ENCODE peak calls at places on chromosomes 6 and 20, in nine cellular contexts. One of them, this sample, is unnamed.

GRCh38 chr20:21503345-21503744 is 10.5 kb downstream of the NKX2-2 start:
- DNase-seq in osteoblast: peak; percentile 96
- DNase-seq in tibial artery: no peak
- DNase-seq in effector memory CD4-positive, alpha-beta T cell: no peak
- DNase-seq in naive thymus-derived CD4-positive, alpha-beta T cell: no peak
- DNase-seq in GM23248: peak; percentile 60
- DNase-seq in OCI-LY7: peak; percentile 8
- DNase-seq in coronary artery: peak; percentile 47
- DNase-seq in endodermal cell: no peak
- DNase-seq in this sample: no peak

GRCh38 chr6:109321752-109322151 is 60.5 kb downstream of the CD164 start:
- DNase-seq in coronary artery: no peak
- DNase-seq in effector memory CD4-positive, alpha-beta T cell: no peak
- DNase-seq in osteoblast: no peak
- DNase-seq in endodermal cell: no peak
- DNase-seq in OCI-LY7: no peak
- DNase-seq in GM23248: no peak
- DNase-seq in naive thymus-derived CD4-positive, alpha-beta T cell: no peak
- DNase-seq in tibial artery: no peak
- DNase-seq in this sample: no peak

GRCh38 chr6:30060982-30061765 is at the start of gene POLR1H:
- DNase-seq in naive thymus-derived CD4-positive, alpha-beta T cell: peak; percentile 84
- DNase-seq in tibial artery: peak; percentile 92
- DNase-seq in OCI-LY7: peak; percentile 96
- DNase-seq in effector memory CD4-positive, alpha-beta T cell: peak; percentile 81
- DNase-seq in GM23248: peak; percentile 99
- DNase-seq in osteoblast: peak; percentile 93
- DNase-seq in coronary artery: peak; percentile 95
- DNase-seq in endodermal cell: peak; percentile 97
- DNase-seq in this sample: peak; percentile 93

GRCh38 chr20:37325206-37325605 is 20.7 kb upstream of the SRC start:
- DNase-seq in endodermal cell: no peak
- DNase-seq in naive thymus-derived CD4-positive, alpha-beta T cell: no peak
- DNase-seq in osteoblast: no peak
- DNase-seq in GM23248: no peak
- DNase-seq in OCI-LY7: no peak
- DNase-seq in tibial artery: no peak
- DNase-seq in coronary artery: no peak
- DNase-seq in effector memory CD4-positive, alpha-beta T cell: no peak
- DNase-seq in this sample: no peak

GRCh38 chr6:144953552-144954240 is 668.6 kb downstream of the UTRN start:
- DNase-seq in osteoblast: peak; percentile 75
- DNase-seq in naive thymus-derived CD4-positive, alpha-beta T cell: no peak
- DNase-seq in effector memory CD4-positive, alpha-beta T cell: no peak
- DNase-seq in tibial artery: no peak
- DNase-seq in GM23248: peak; percentile 82
- DNase-seq in coronary artery: no peak
- DNase-seq in OCI-LY7: no peak
- DNase-seq in endodermal cell: no peak
- DNase-seq in this sample: no peak

GRCh38 chr6:134288538-134289203 is 29.2 kb downstream of the SGK1 start:
- DNase-seq in endodermal cell: no peak
- DNase-seq in tibial artery: no peak
- DNase-seq in OCI-LY7: no peak
- DNase-seq in GM23248: peak; percentile 93
- DNase-seq in coronary artery: no peak
- DNase-seq in naive thymus-derived CD4-positive, alpha-beta T cell: no peak
- DNase-seq in effector memory CD4-positive, alpha-beta T cell: no peak
- DNase-seq in osteoblast: peak; percentile 86
- DNase-seq in this sample: no peak

GRCh38 chr6:42137192-42137753 is 5.1 kb downstream of the C6orf132 start:
- DNase-seq in tibial artery: no peak
- DNase-seq in coronary artery: no peak
- DNase-seq in GM23248: no peak
- DNase-seq in osteoblast: peak; percentile 72
- DNase-seq in effector memory CD4-positive, alpha-beta T cell: no peak
- DNase-seq in OCI-LY7: no peak
- DNase-seq in endodermal cell: peak; percentile 87
- DNase-seq in naive thymus-derived CD4-positive, alpha-beta T cell: no peak
- DNase-seq in this sample: no peak

GRCh38 chr20:32062776-32063170 is 10.7 kb downstream of the HCK start:
- DNase-seq in osteoblast: no peak
- DNase-seq in naive thymus-derived CD4-positive, alpha-beta T cell: no peak
- DNase-seq in coronary artery: no peak
- DNase-seq in endodermal cell: no peak
- DNase-seq in OCI-LY7: no peak
- DNase-seq in GM23248: no peak
- DNase-seq in tibial artery: peak; percentile 72
- DNase-seq in effector memory CD4-positive, alpha-beta T cell: no peak
- DNase-seq in this sample: no peak

GRCh38 chr6:24906314-24906713 is 29.4 kb downstream of the RIPOR2 start:
- DNase-seq in coronary artery: no peak
- DNase-seq in osteoblast: no peak
- DNase-seq in naive thymus-derived CD4-positive, alpha-beta T cell: no peak
- DNase-seq in OCI-LY7: no peak
- DNase-seq in endodermal cell: no peak
- DNase-seq in effector memory CD4-positive, alpha-beta T cell: no peak
- DNase-seq in GM23248: no peak
- DNase-seq in tibial artery: no peak
- DNase-seq in this sample: no peak

GRCh38 chr20:13412806-13413445 is 191.9 kb downstream of the ISM1 start:
- DNase-seq in naive thymus-derived CD4-positive, alpha-beta T cell: no peak
- DNase-seq in osteoblast: no peak
- DNase-seq in endodermal cell: no peak
- DNase-seq in effector memory CD4-positive, alpha-beta T cell: no peak
- DNase-seq in coronary artery: no peak
- DNase-seq in tibial artery: no peak
- DNase-seq in GM23248: no peak
- DNase-seq in OCI-LY7: no peak
- DNase-seq in this sample: no peak

GRCh38 chr20:1273366-1273765 is 7.3 kb downstream of the SNPH start:
- DNase-seq in GM23248: no peak
- DNase-seq in endodermal cell: no peak
- DNase-seq in osteoblast: no peak
- DNase-seq in coronary artery: no peak
- DNase-seq in OCI-LY7: no peak
- DNase-seq in tibial artery: no peak
- DNase-seq in naive thymus-derived CD4-positive, alpha-beta T cell: no peak
- DNase-seq in effector memory CD4-positive, alpha-beta T cell: no peak
- DNase-seq in this sample: no peak

GRCh38 chr6:111171577-111172400 is 84.5 kb downstream of the SLC16A10 start:
- DNase-seq in naive thymus-derived CD4-positive, alpha-beta T cell: no peak
- DNase-seq in tibial artery: no peak
- DNase-seq in effector memory CD4-positive, alpha-beta T cell: no peak
- DNase-seq in GM23248: no peak
- DNase-seq in OCI-LY7: no peak
- DNase-seq in endodermal cell: no peak
- DNase-seq in osteoblast: no peak
- DNase-seq in coronary artery: no peak
- DNase-seq in this sample: no peak

GRCh38 chr20:63690001-63690897 is 6.2 kb upstream of the TNFRSF6B start:
- DNase-seq in OCI-LY7: no peak
- DNase-seq in coronary artery: peak; percentile 74
- DNase-seq in naive thymus-derived CD4-positive, alpha-beta T cell: no peak
- DNase-seq in effector memory CD4-positive, alpha-beta T cell: no peak
- DNase-seq in osteoblast: peak; percentile 76
- DNase-seq in GM23248: no peak
- DNase-seq in tibial artery: no peak
- DNase-seq in endodermal cell: no peak
- DNase-seq in this sample: no peak

GRCh38 chr6:83168556-83168955 is 24.5 kb downstream of the PGM3 start:
- DNase-seq in OCI-LY7: no peak
- DNase-seq in osteoblast: no peak
- DNase-seq in endodermal cell: no peak
- DNase-seq in GM23248: no peak
- DNase-seq in effector memory CD4-positive, alpha-beta T cell: no peak
- DNase-seq in naive thymus-derived CD4-positive, alpha-beta T cell: no peak
- DNase-seq in coronary artery: no peak
- DNase-seq in tibial artery: no peak
- DNase-seq in this sample: no peak

GRCh38 chr20:20849126-20849525 is 136.7 kb upstream of the RALGAPA2 start:
- DNase-seq in OCI-LY7: no peak
- DNase-seq in coronary artery: no peak
- DNase-seq in GM23248: no peak
- DNase-seq in endodermal cell: no peak
- DNase-seq in tibial artery: no peak
- DNase-seq in osteoblast: no peak
- DNase-seq in effector memory CD4-positive, alpha-beta T cell: no peak
- DNase-seq in naive thymus-derived CD4-positive, alpha-beta T cell: no peak
- DNase-seq in this sample: no peak

GRCh38 chr6:12288211-12288618 is 1.9 kb upstream of the EDN1 start:
- DNase-seq in osteoblast: no peak
- DNase-seq in GM23248: no peak
- DNase-seq in coronary artery: no peak
- DNase-seq in OCI-LY7: no peak
- DNase-seq in endodermal cell: peak; percentile 45
- DNase-seq in tibial artery: no peak
- DNase-seq in effector memory CD4-positive, alpha-beta T cell: no peak
- DNase-seq in naive thymus-derived CD4-positive, alpha-beta T cell: no peak
- DNase-seq in this sample: no peak

GRCh38 chr6:105626290-105627158 is 223.6 kb upstream of the PREP start:
- DNase-seq in OCI-LY7: no peak
- DNase-seq in naive thymus-derived CD4-positive, alpha-beta T cell: no peak
- DNase-seq in effector memory CD4-positive, alpha-beta T cell: no peak
- DNase-seq in osteoblast: no peak
- DNase-seq in tibial artery: no peak
- DNase-seq in GM23248: no peak
- DNase-seq in coronary artery: no peak
- DNase-seq in endodermal cell: no peak
- DNase-seq in this sample: no peak
- H3K27ac ChIP-seq in OCI-LY7: no peak overlapping the region
- H3K27ac ChIP-seq in naive thymus-derived CD4-positive, alpha-beta T cell: no peak overlapping the region
- H3K27ac ChIP-seq in effector memory CD4-positive, alpha-beta T cell: no peak overlapping the region
- H3K27ac ChIP-seq in osteoblast: no peak overlapping the region
- H3K27ac ChIP-seq in tibial artery: no peak overlapping the region
- H3K27ac ChIP-seq in GM23248: no peak overlapping the region
- H3K27ac ChIP-seq in coronary artery: no peak overlapping the region
- H3K27ac ChIP-seq in endodermal cell: no peak overlapping the region
- H3K27ac ChIP-seq in this sample: no peak overlapping the region

DNA sequence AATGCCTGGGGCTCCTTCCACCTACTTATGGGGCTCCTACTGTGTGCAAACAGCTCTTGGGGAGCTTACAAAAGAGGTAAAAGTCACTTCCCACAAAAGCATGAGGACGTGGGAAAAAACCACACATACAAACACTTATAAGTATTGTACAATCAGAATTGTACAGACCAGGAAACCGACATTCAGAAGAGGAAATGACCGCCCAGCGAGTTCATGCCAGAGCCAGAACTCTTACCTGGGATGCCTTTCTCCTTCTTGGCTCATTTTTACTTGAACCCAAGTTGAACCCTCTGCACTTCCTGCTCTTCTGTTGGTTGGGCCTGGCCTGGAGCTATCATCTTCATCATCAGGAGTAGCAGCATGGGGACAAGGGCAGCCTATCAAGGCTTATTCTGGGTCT is 6.2 kb upstream of the PPP1R16B start:
- DNase-seq in OCI-LY7: no peak
- DNase-seq in effector memory CD4-positive, alpha-beta T cell: no peak
- DNase-seq in GM23248: no peak
- DNase-seq in osteoblast: no peak
- DNase-seq in naive thymus-derived CD4-positive, alpha-beta T cell: no peak
- DNase-seq in coronary artery: no peak
- DNase-seq in tibial artery: no peak
- DNase-seq in endodermal cell: no peak
- DNase-seq in this sample: peak; percentile 26
- H3K27ac ChIP-seq in OCI-LY7: no peak overlapping the region
- H3K27ac ChIP-seq in effector memory CD4-positive, alpha-beta T cell: no peak overlapping the region
- H3K27ac ChIP-seq in GM23248: no peak overlapping the region
- H3K27ac ChIP-seq in osteoblast: no peak overlapping the region
- H3K27ac ChIP-seq in naive thymus-derived CD4-positive, alpha-beta T cell: no peak overlapping the region
- H3K27ac ChIP-seq in coronary artery: no peak overlapping the region
- H3K27ac ChIP-seq in tibial artery: no peak overlapping the region
- H3K27ac ChIP-seq in endodermal cell: no peak overlapping the region
- H3K27ac ChIP-seq in this sample: no peak overlapping the region

GRCh38 chr6:125781307-125781868 is 9.4 kb upstream of the NCOA7 start:
- DNase-seq in OCI-LY7: no peak
- DNase-seq in osteoblast: no peak
- DNase-seq in endodermal cell: no peak
- DNase-seq in effector memory CD4-positive, alpha-beta T cell: peak; percentile 43
- DNase-seq in coronary artery: no peak
- DNase-seq in GM23248: peak; percentile 34
- DNase-seq in naive thymus-derived CD4-positive, alpha-beta T cell: no peak
- DNase-seq in tibial artery: peak; percentile 51
- DNase-seq in this sample: no peak

GRCh38 chr6:125787791-125788190 is 3.0 kb upstream of the NCOA7 start:
- DNase-seq in OCI-LY7: peak; percentile 43
- DNase-seq in endodermal cell: no peak
- DNase-seq in naive thymus-derived CD4-positive, alpha-beta T cell: no peak
- DNase-seq in tibial artery: no peak
- DNase-seq in effector memory CD4-positive, alpha-beta T cell: no peak
- DNase-seq in GM23248: peak; percentile 49
- DNase-seq in coronary artery: no peak
- DNase-seq in osteoblast: peak; percentile 75
- DNase-seq in this sample: no peak

GRCh38 chr6:125779924-125780539 is 10.7 kb upstream of the NCOA7 start:
- DNase-seq in coronary artery: peak; percentile 91
- DNase-seq in effector memory CD4-positive, alpha-beta T cell: peak; percentile 83
- DNase-seq in GM23248: peak; percentile 95
- DNase-seq in endodermal cell: peak; percentile 93
- DNase-seq in OCI-LY7: peak; percentile 95
- DNase-seq in naive thymus-derived CD4-positive, alpha-beta T cell: peak; percentile 92
- DNase-seq in tibial artery: peak; percentile 84
- DNase-seq in osteoblast: peak; percentile 91
- DNase-seq in this sample: peak; percentile 87

GRCh38 chr6:125780540-125781306 is 10.0 kb upstream of the NCOA7 start:
- DNase-seq in endodermal cell: peak; percentile 66
- DNase-seq in naive thymus-derived CD4-positive, alpha-beta T cell: peak; percentile 68
- DNase-seq in effector memory CD4-positive, alpha-beta T cell: peak; percentile 32
- DNase-seq in OCI-LY7: peak; percentile 87
- DNase-seq in coronary artery: no peak
- DNase-seq in GM23248: peak; percentile 81
- DNase-seq in tibial artery: peak; percentile 57
- DNase-seq in osteoblast: peak; percentile 74
- DNase-seq in this sample: peak; percentile 48

DNA sequence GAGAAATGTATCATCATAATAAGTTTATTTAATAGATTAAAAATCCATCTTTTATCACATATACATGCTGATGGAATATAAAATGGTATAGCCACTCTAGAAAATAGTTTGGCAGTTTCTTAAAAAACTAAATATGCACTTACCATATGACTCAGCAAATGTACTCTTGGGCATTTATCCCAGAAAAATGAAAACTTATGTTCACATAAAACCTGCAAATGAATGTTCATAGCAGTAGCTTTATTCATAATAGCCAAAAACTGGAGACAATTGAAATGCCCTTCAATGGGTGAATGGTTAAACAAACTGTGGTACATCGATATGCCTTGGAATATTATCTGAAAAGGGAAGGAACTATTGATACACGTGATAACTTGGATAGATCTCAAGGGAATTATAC is 6.4 kb upstream of the NCOA7 start:
- DNase-seq in tibial artery: no peak
- DNase-seq in GM23248: peak; percentile 10
- DNase-seq in effector memory CD4-positive, alpha-beta T cell: no peak
- DNase-seq in coronary artery: no peak
- DNase-seq in naive thymus-derived CD4-positive, alpha-beta T cell: no peak
- DNase-seq in endodermal cell: no peak
- DNase-seq in OCI-LY7: no peak
- DNase-seq in osteoblast: no peak
- DNase-seq in this sample: no peak
- H3K27ac ChIP-seq in tibial artery: no peak overlapping the region
- H3K27ac ChIP-seq in GM23248: no peak overlapping the region
- H3K27ac ChIP-seq in effector memory CD4-positive, alpha-beta T cell: no peak overlapping the region
- H3K27ac ChIP-seq in coronary artery: no peak overlapping the region
- H3K27ac ChIP-seq in naive thymus-derived CD4-positive, alpha-beta T cell: no peak overlapping the region
- H3K27ac ChIP-seq in endodermal cell: no peak overlapping the region
- H3K27ac ChIP-seq in OCI-LY7: no peak overlapping the region
- H3K27ac ChIP-seq in osteoblast: peak overlapping the region; percentile 14
- H3K27ac ChIP-seq in this sample: no peak overlapping the region

GRCh38 chr6:142945446-142946180 is 637 bp upstream of the HIVEP2 start:
- DNase-seq in osteoblast: peak; percentile 93
- DNase-seq in coronary artery: no peak
- DNase-seq in tibial artery: no peak
- DNase-seq in naive thymus-derived CD4-positive, alpha-beta T cell: peak; percentile 64
- DNase-seq in effector memory CD4-positive, alpha-beta T cell: peak; percentile 66
- DNase-seq in OCI-LY7: peak; percentile 75
- DNase-seq in GM23248: peak; percentile 83
- DNase-seq in endodermal cell: peak; percentile 84
- DNase-seq in this sample: peak; percentile 66
- H3K27ac ChIP-seq in osteoblast: peak overlapping the region; percentile 98
- H3K27ac ChIP-seq in coronary artery: peak overlapping the region; percentile 98
- H3K27ac ChIP-seq in tibial artery: peak overlapping the region; percentile 97
- H3K27ac ChIP-seq in naive thymus-derived CD4-positive, alpha-beta T cell: peak overlapping the region; percentile 100
- H3K27ac ChIP-seq in effector memory CD4-positive, alpha-beta T cell: peak overlapping the region; percentile 100
- H3K27ac ChIP-seq in OCI-LY7: peak overlapping the region; percentile 95
- H3K27ac ChIP-seq in GM23248: peak overlapping the region; percentile 97
- H3K27ac ChIP-seq in endodermal cell: peak overlapping the region; percentile 88
- H3K27ac ChIP-seq in this sample: peak overlapping the region; percentile 95